ENCODE peak calls at places on chromosome X, in four cellular contexts. W is BJ, L is lower leg skin, Y is body of pancreas. G is an unnamed sample.

GRCh38 chrX:119421306-119421705 is 22.2 kb downstream of the SLC25A43 start:
- DNase-seq in L (no peak), Y (no peak), W (no peak), G (no peak)

GRCh38 chrX:114964374-114964773 is 53.0 kb downstream of the IL13RA2 start:
- DNase-seq in L (no peak), Y (no peak), W (no peak), G (no peak)

GRCh38 chrX:40651620-40652223 is 4.4 kb upstream of the CXorf38 start:
- DNase-seq in Y (peak; percentile 84), L (peak; percentile 38), W (no peak), G (peak; percentile 61)

GRCh38 chrX:265502-265901 is 15.7 kb upstream of the PLCXD1 start:
- DNase-seq in Y (no peak), W (no peak), L (peak; percentile 9), G (no peak)

GRCh38 chrX:128619490-128619889 is 567.3 kb upstream of the ACTRT1 start:
- DNase-seq in Y (no peak), L (no peak), W (no peak), G (no peak)

GRCh38 chrX:45140812-45141211 is 59.9 kb downstream of the DIPK2B start:
- DNase-seq in L (no peak), Y (no peak), W (no peak), G (no peak)

GRCh38 chrX:29872831-29873230 is 342.5 kb upstream of the MAGEB2 start:
- DNase-seq in Y (no peak), W (no peak), L (no peak), G (no peak)

GRCh38 chrX:2608638-2609430 is 82.3 kb upstream of the CD99 start:
- DNase-seq in W (no peak), Y (peak; percentile 88), L (peak; percentile 82), G (peak; percentile 79)

GRCh38 chrX:15349046-15349445 is 13.7 kb upstream of the PIGA start:
- DNase-seq in Y (peak; percentile 67), W (peak; percentile 15), L (peak; percentile 22), G (peak; percentile 2)

GRCh38 chrX:50165727-50166126 is 35.1 kb downstream of the AKAP4 start:
- DNase-seq in W (no peak), L (no peak), Y (no peak), G (no peak)

GRCh38 chrX:124440674-124441073 is 94.3 kb downstream of the SH2D1A start:
- DNase-seq in L (no peak), W (no peak), Y (no peak), G (no peak)

GRCh38 chrX:109687903-109688302 is 45.2 kb downstream of the ACSL4 start:
- DNase-seq in Y (no peak), W (no peak), L (no peak), G (no peak)

GRCh38 chrX:109818921-109819320 is 85.9 kb upstream of the ACSL4 start:
- DNase-seq in Y (no peak), L (no peak), W (no peak), G (no peak)

GRCh38 chrX:38513087-38513742 is 48.1 kb upstream of the TSPAN7 start:
- DNase-seq in Y (no peak), W (no peak), L (no peak), G (no peak)

GRCh38 chrX:118345401-118346257 is at the start of gene WDR44:
- DNase-seq in L (peak; percentile 89), W (peak; percentile 76), Y (peak; percentile 95), G (peak; percentile 92)

GRCh38 chrX:150219374-150220185 is 143.5 kb upstream of the MAMLD1 start:
- DNase-seq in W (no peak), L (no peak), Y (no peak), G (no peak)

GRCh38 chrX:80747832-80748231 is 61.8 kb downstream of the BRWD3 start:
- DNase-seq in L (no peak), Y (no peak), W (no peak), G (no peak)

GRCh38 chrX:42495139-42495538 is 282.8 kb downstream of the PPP1R2C start:
- DNase-seq in Y (peak; percentile 14), W (no peak), L (no peak), G (peak; percentile 50)

GRCh38 chrX:30060718-30061117 is 154.6 kb upstream of the MAGEB2 start:
- DNase-seq in Y (no peak), W (no peak), L (no peak), G (no peak)

GRCh38 chrX:36930491-36930890 is 77.7 kb upstream of the FAM47C start:
- DNase-seq in Y (no peak), W (no peak), L (no peak), G (no peak)

GRCh38 chrX:110514498-110514897 is 155.8 kb downstream of the RTL9 start:
- DNase-seq in Y (no peak), W (no peak), L (no peak), G (no peak)

GRCh38 chrX:1883772-1884171 is 268.9 kb downstream of the ASMT start:
- DNase-seq in L (no peak), W (no peak), Y (no peak), G (no peak)

GRCh38 chrX:106484233-106484632 is 127.5 kb upstream of the RADX start:
- DNase-seq in Y (no peak), L (no peak), W (no peak), G (no peak)

GRCh38 chrX:132956421-132957210 is 1.8 kb downstream of the HS6ST2 start:
- DNase-seq in Y (peak; percentile 43), L (no peak), W (no peak), G (no peak)

GRCh38 chrX:40096395-40097091 is 1.2 kb downstream of the BCOR start:
- DNase-seq in L (no peak), Y (peak; percentile 61), W (no peak), G (peak; percentile 64)

GRCh38 chrX:16867947-16868346 is 2.2 kb downstream of the RBBP7 start:
- DNase-seq in Y (no peak), W (no peak), L (no peak), G (no peak)
- H3K4me3 ChIP-seq in Y (no peak overlapping the region), W (no peak overlapping the region), L (no peak overlapping the region), G (no peak overlapping the region)

GRCh38 chrX:101931104-101931493 is 728 bp downstream of the ZMAT1 start:
- DNase-seq in L (no peak), W (no peak), Y (no peak), G (no peak)
- H3K4me3 ChIP-seq in L (peak overlapping the region; percentile 48), W (peak overlapping the region; percentile 47), Y (no peak overlapping the region), G (peak overlapping the region; percentile 35)

GRCh38 chrX:63784902-63785692 is at the start of gene ARHGEF9:
- DNase-seq in Y (peak; percentile 39), L (no peak), W (no peak), G (no peak)
- H3K4me3 ChIP-seq in Y (peak within 1 kb of the TSS; percentile 12), L (no peak within 1 kb of the TSS), W (peak within 1 kb of the TSS; percentile 43), G (no peak within 1 kb of the TSS)

GRCh38 chrX:68487924-68488323 is 10.9 kb upstream of the YIPF6 start:
- DNase-seq in W (no peak), Y (no peak), L (no peak), G (no peak)
- H3K4me3 ChIP-seq in W (no peak overlapping the region), Y (no peak overlapping the region), L (no peak overlapping the region), G (no peak overlapping the region)

GRCh38 chrX:153597351-153597750 is 1.6 kb downstream of the CCNQ start:
- DNase-seq in L (no peak), Y (no peak), W (no peak), G (no peak)
- H3K4me3 ChIP-seq in L (no peak overlapping the region), Y (no peak overlapping the region), W (no peak overlapping the region), G (no peak overlapping the region)

GRCh38 chrX:153974003-153974725 is 1.6 kb downstream of the TMEM187 start:
- DNase-seq in L (no peak), Y (peak; percentile 37), W (no peak), G (no peak)
- H3K4me3 ChIP-seq in L (no peak overlapping the region), Y (no peak overlapping the region), W (no peak overlapping the region), G (peak overlapping the region; percentile 65)

DNA sequence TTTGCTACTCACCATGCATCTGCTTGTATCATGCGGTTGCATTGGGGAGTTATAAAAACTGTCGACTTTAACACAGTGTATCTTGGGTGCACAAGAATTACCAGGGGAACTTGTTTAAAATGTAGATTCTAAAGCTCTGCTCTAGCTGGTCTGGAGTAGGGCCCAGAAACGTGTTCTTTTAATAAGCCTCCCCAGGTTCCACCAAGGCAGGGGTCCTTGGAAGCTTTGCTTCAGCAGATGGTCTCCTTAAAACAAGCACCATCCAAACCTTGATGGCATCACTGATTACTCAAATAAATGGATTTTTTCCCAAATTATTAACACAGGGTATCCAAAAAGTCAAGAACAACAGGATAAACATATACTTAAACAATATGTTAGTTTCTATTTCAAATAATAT is 120.2 kb upstream of the NDP start:
- DNase-seq in L (no peak), Y (no peak), W (no peak), G (no peak)
- H3K4me3 ChIP-seq in L (no peak overlapping the region), Y (no peak overlapping the region), W (no peak overlapping the region), G (no peak overlapping the region)